ENCODE peak calls at places on chromosomes 3 and 15, in four cellular contexts. V is left lung, P is astrocyte of the spinal cord, W is T-helper 9 cell. U is an unnamed sample.

GRCh38 chr3:165082632-165083031 is 4.3 kb upstream of the SI start:
- DNase-seq in V (no peak), P (no peak), W (no peak), U (no peak)

GRCh38 chr3:30649572-30650310 is 43.3 kb downstream of the TGFBR2 start:
- DNase-seq in V (no peak), P (no peak), W (no peak), U (peak)

GRCh38 chr3:158703566-158703965 is 28.7 kb downstream of the RARRES1 start:
- DNase-seq in V (no peak), P (no peak), W (no peak), U (no peak)

GRCh38 chr3:55330355-55330754 is 156.8 kb downstream of the WNT5A start:
- DNase-seq in V (no peak), P (peak), W (no peak), U (peak)

GRCh38 chr15:50353251-50353998 is 1.6 kb downstream of the GABPB1 start:
- DNase-seq in V (no peak), P (peak), W (no peak), U (peak)

GRCh38 chr3:106282931-106283330 is 414.1 kb upstream of the CBLB start:
- DNase-seq in V (no peak), P (no peak), W (no peak), U (no peak)

GRCh38 chr15:92385096-92385495 is 8.6 kb upstream of the ST8SIA2 start:
- DNase-seq in V (no peak), P (no peak), W (no peak), U (peak)

GRCh38 chr15:85959573-85959972 is 120.1 kb upstream of the AGBL1 start:
- DNase-seq in V (no peak), P (no peak), W (no peak), U (no peak)

GRCh38 chr3:11059090-11059798 is 66.7 kb downstream of the SLC6A1 start:
- DNase-seq in V (no peak), P (peak), W (no peak), U (peak)

GRCh38 chr15:100537326-100537725 is 8.6 kb upstream of the CERS3 start:
- DNase-seq in V (no peak), P (no peak), W (no peak), U (no peak)

GRCh38 chr3:16482770-16483531 is 30.5 kb downstream of the RFTN1 start:
- DNase-seq in V (peak), P (no peak), W (no peak), U (no peak)

GRCh38 chr15:78838480-78838879 is 27.2 kb upstream of the ADAMTS7 start:
- DNase-seq in V (no peak), P (no peak), W (no peak), U (no peak)

GRCh38 chr15:28963711-28964081 is 77.9 kb downstream of the APBA2 start:
- DNase-seq in V (no peak), P (no peak), W (no peak), U (no peak)

GRCh38 chr15:79002631-79003030 is 57.8 kb upstream of the CTSH start:
- DNase-seq in V (no peak), P (no peak), W (no peak), U (peak)

GRCh38 chr15:100785181-100786138 is 94.2 kb upstream of the ALDH1A3 start:
- DNase-seq in V (no peak), P (no peak), W (no peak), U (no peak)

GRCh38 chr3:123587399-123587798 is 2.5 kb upstream of the HACD2 start:
- DNase-seq in V (no peak), P (no peak), W (no peak), U (no peak)

GRCh38 chr3:3625461-3626271 is 173.6 kb upstream of the LRRN1 start:
- DNase-seq in V (no peak), P (peak), W (no peak), U (no peak)

GRCh38 chr15:41969851-41970431 is 2.4 kb downstream of the EHD4 start:
- DNase-seq in V (no peak), P (no peak), W (peak), U (peak)

GRCh38 chr3:159861369-159861987 is 127.2 kb upstream of the IL12A start:
- DNase-seq in V (no peak), P (peak), W (no peak), U (peak)

GRCh38 chr15:76636059-76636458 is 269.1 kb downstream of the SCAPER start:
- DNase-seq in V (no peak), P (no peak), W (no peak), U (peak)

GRCh38 chr3:46578973-46579755 is 13.1 kb upstream of the LRRC2 start:
- DNase-seq in V (no peak), P (no peak), W (no peak), U (no peak)

GRCh38 chr3:12507871-12508281 is 23.6 kb downstream of the TSEN2 start:
- DNase-seq in V (no peak), P (peak), W (no peak), U (peak)

GRCh38 chr3:45677045-45677436 is 12.2 kb upstream of the SACM1L start:
- DNase-seq in V (peak), P (peak), W (peak), U (peak)

GRCh38 chr3:61584494-61584893 is 23.1 kb downstream of the PTPRG start:
- DNase-seq in V (no peak), P (no peak), W (no peak), U (no peak)

GRCh38 chr3:52873433-52874159 is 23.8 kb downstream of the STIMATE start:
- DNase-seq in V (no peak), P (peak), W (no peak), U (no peak)

GRCh38 chr3:4449043-4449803 is 17.8 kb downstream of the SUMF1 start:
- DNase-seq in V (no peak), P (no peak), W (no peak), U (no peak)

GRCh38 chr3:195897081-195897852 is 11.1 kb downstream of the TNK2 start:
- DNase-seq in V (peak), P (peak), W (no peak), U (peak)